ENCODE peak calls at places on chromosome 9, in six cellular contexts. W is pancreas, X is neural progenitor cell, S is foreskin keratinocyte, R is SJSA1, H is uterus. I is an unnamed sample. For H3K27me3 and H3K4me1, the result is how much of the 10 kb centered on the place peaks cover.

GRCh38 chr9:95285307-95285706 is 32.2 kb downstream of the FANCC start:
- DNase-seq in R (no peak), H (no peak), W (no peak), S (no peak), X (no peak), I (no peak)

GRCh38 chr9:111959960-111960359 is 63.3 kb downstream of the UGCG start:
- DNase-seq in R (no peak), S (peak), H (no peak), X (no peak), W (no peak), I (no peak)

GRCh38 chr9:72474676-72475075 is 46.7 kb upstream of the TMC1 start:
- DNase-seq in W (no peak), X (no peak), H (no peak), S (no peak), R (no peak), I (no peak)

GRCh38 chr9:95740217-95741004 is 135.1 kb upstream of the ERCC6L2 start:
- DNase-seq in R (peak), W (no peak), H (no peak), S (no peak), X (no peak), I (no peak)

GRCh38 chr9:127707766-127708165 is 978 bp downstream of the CFAP157 start:
- DNase-seq in W (no peak), X (no peak), H (no peak), S (no peak), R (no peak), I (peak)

GRCh38 chr9:130579738-130580463 is 524 bp downstream of the FUBP3 start:
- DNase-seq in W (no peak), S (no peak), H (no peak), R (no peak), X (peak), I (no peak)

GRCh38 chr9:137411670-137412380 is 11.1 kb downstream of the EXD3 start:
- DNase-seq in R (peak), H (peak), W (peak), X (no peak), S (peak), I (no peak)

GRCh38 chr9:78150983-78151356 is 84.9 kb upstream of the CEP78 start:
- DNase-seq in W (no peak), H (no peak), S (no peak), X (no peak), R (no peak), I (no peak)

GRCh38 chr9:109862452-109862851 is 82.5 kb downstream of the PALM2AKAP2 start:
- DNase-seq in X (no peak), W (no peak), S (no peak), R (no peak), H (no peak), I (no peak)

GRCh38 chr9:120610975-120611689 is 31.2 kb upstream of the CDK5RAP2 start:
- DNase-seq in S (peak), X (no peak), H (no peak), W (no peak), R (no peak), I (no peak)

GRCh38 chr9:15606667-15607472 is 54.0 kb downstream of the CCDC171 start:
- DNase-seq in S (peak), X (peak), R (no peak), W (no peak), H (no peak), I (no peak)

GRCh38 chr9:113609562-113610318 is 146.2 kb downstream of the RGS3 start:
- DNase-seq in W (peak), X (peak), S (no peak), R (no peak), H (peak), I (peak)

GRCh38 chr9:78365979-78366697 is 69.2 kb downstream of the PSAT1 start:
- DNase-seq in X (peak), R (no peak), H (no peak), S (no peak), W (no peak), I (no peak)

GRCh38 chr9:97934321-97935115 is 3.5 kb downstream of the HEMGN start:
- DNase-seq in W (no peak), R (no peak), H (no peak), S (no peak), X (peak), I (peak)

GRCh38 chr9:130689937-130690700 is 3.5 kb upstream of the EXOSC2 start:
- DNase-seq in S (peak), X (peak), R (peak), W (peak), H (peak), I (peak)

GRCh38 chr9:130304643-130305042 is 39.1 kb downstream of the HMCN2 start:
- DNase-seq in S (no peak), W (no peak), H (no peak), R (no peak), X (no peak), I (no peak)

GRCh38 chr9:89999534-90000370 is 394.9 kb downstream of the GADD45G start:
- DNase-seq in H (peak), R (no peak), X (no peak), S (no peak), W (peak), I (peak)

GRCh38 chr9:126419475-126419874 is 92.8 kb downstream of the MVB12B start:
- DNase-seq in X (no peak), H (no peak), W (no peak), S (no peak), R (no peak), I (no peak)

GRCh38 chr9:98108540-98109031 is 10.4 kb downstream of the TRIM14 start:
- DNase-seq in W (no peak), S (no peak), X (no peak), H (no peak), R (no peak), I (no peak)

GRCh38 chr9:94110821-94111252 is 26.6 kb downstream of the PTPDC1 start:
- DNase-seq in S (peak), W (no peak), R (no peak), H (no peak), X (no peak), I (no peak)

GRCh38 chr9:21801683-21802417 is 586 bp upstream of the MTAP start:
- DNase-seq in R (peak), S (no peak), H (peak), W (peak), X (peak), I (peak)

GRCh38 chr9:14677872-14678271 is 15.4 kb downstream of the ZDHHC21 start:
- DNase-seq in H (no peak), R (no peak), X (no peak), S (no peak), W (no peak), I (no peak)

GRCh38 chr9:78441396-78441795 is 144.5 kb downstream of the PSAT1 start:
- DNase-seq in R (no peak), X (no peak), H (no peak), S (no peak), W (no peak), I (no peak)

GRCh38 chr9:131676431-131676972 is 63.4 kb downstream of the RAPGEF1 start:
- DNase-seq in H (no peak), S (no peak), R (no peak), W (no peak), X (no peak), I (peak)

GRCh38 chr9:17588395-17588794 is 9.5 kb downstream of the SH3GL2 start:
- DNase-seq in W (no peak), H (no peak), S (no peak), X (no peak), R (no peak), I (no peak)

GRCh38 chr9:95265960-95266359 is 51.5 kb downstream of the FANCC start:
- DNase-seq in X (no peak), W (no peak), S (no peak), R (no peak), H (no peak), I (no peak)

GRCh38 chr9:19113964-19114679 is 11.4 kb upstream of the HAUS6 start:
- DNase-seq in X (no peak), S (no peak), R (no peak), H (no peak), W (no peak), I (no peak)

GRCh38 chr9:127494304-127494702 is 43.0 kb downstream of the LRSAM1 start:
- DNase-seq in X (no peak), W (no peak), R (no peak), H (no peak), S (no peak), I (no peak)

GRCh38 chr9:75633658-75634057 is 256.8 kb upstream of the PCSK5 start:
- DNase-seq in S (no peak), W (no peak), H (no peak), X (no peak), R (no peak), I (no peak)

GRCh38 chr9:6598249-6598725 is 47.2 kb downstream of the GLDC start:
- DNase-seq in H (no peak), W (no peak), X (no peak), R (no peak), S (no peak), I (no peak)

GRCh38 chr9:106874031-106874430 is 11.1 kb downstream of the ZNF462 start:
- DNase-seq in R (no peak), X (no peak), S (no peak), W (no peak), H (no peak), I (no peak)

GRCh38 chr9:83383034-83383433 is 155.2 kb downstream of the FRMD3 start:
- DNase-seq in R (no peak), W (no peak), X (no peak), H (no peak), S (no peak), I (no peak)

GRCh38 chr9:124480621-124480981 is 26.6 kb downstream of the NR5A1 start:
- DNase-seq in X (peak), S (no peak), H (no peak), R (no peak), W (no peak), I (peak)
- H3K27me3 ChIP-seq in X (under half), S (half or more), H (under half), R (under half), W (under half), I (under half)

GRCh38 chr9:124392855-124393460 is 22.3 kb downstream of the PSMB7 start:
- DNase-seq in S (peak), X (peak), H (no peak), R (peak), W (no peak), I (peak)

GRCh38 chr9:124394167-124394566 is 21.1 kb downstream of the PSMB7 start:
- DNase-seq in R (no peak), S (no peak), X (no peak), W (no peak), H (no peak), I (no peak)

GRCh38 chr9:124395826-124396225 is 19.4 kb downstream of the PSMB7 start:
- DNase-seq in S (no peak), W (no peak), H (no peak), X (no peak), R (no peak), I (no peak)

GRCh38 chr9:124392254-124392653 is 23.0 kb downstream of the PSMB7 start:
- DNase-seq in H (no peak), S (no peak), R (no peak), X (no peak), W (no peak), I (peak)

DNA sequence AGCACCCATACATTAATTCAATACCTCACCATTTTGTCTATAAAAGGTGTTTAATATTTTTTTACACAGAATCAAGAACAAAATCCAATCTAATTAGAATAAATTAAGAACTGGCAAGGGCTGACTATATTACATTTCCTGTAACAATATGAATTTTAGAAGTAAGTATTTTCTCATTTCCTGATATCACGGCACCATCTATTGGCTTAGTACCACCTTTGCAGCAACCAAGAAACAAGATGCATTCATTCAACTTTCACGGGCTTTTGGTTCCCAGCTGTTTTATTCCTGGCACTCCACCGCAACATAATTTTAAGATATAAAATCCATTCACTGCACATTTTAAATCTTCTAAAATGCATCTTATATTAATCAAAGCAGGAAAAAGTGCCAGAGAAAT is 20.6 kb downstream of the PSMB7 start:
- DNase-seq in H (no peak), W (no peak), S (no peak), X (no peak), R (no peak), I (no peak)
- H3K4me1 ChIP-seq in H (under half), W (under half), S (under half), X (half or more), R (half or more), I (under half)

GRCh38 chr9:77011973-77012817 is 7.3 kb upstream of the FOXB2 start:
- DNase-seq in S (no peak), R (no peak), X (peak), H (peak), W (peak), I (peak)

GRCh38 chr9:77013932-77014596 is 5.4 kb upstream of the FOXB2 start:
- DNase-seq in R (no peak), H (no peak), S (no peak), X (peak), W (no peak), I (peak)

GRCh38 chr9:77015291-77016048 is 4.0 kb upstream of the FOXB2 start:
- DNase-seq in X (peak), W (no peak), R (no peak), H (no peak), S (no peak), I (peak)

GRCh38 chr9:77014597-77015263 is 4.7 kb upstream of the FOXB2 start:
- DNase-seq in W (no peak), S (no peak), R (no peak), X (peak), H (no peak), I (peak)

DNA sequence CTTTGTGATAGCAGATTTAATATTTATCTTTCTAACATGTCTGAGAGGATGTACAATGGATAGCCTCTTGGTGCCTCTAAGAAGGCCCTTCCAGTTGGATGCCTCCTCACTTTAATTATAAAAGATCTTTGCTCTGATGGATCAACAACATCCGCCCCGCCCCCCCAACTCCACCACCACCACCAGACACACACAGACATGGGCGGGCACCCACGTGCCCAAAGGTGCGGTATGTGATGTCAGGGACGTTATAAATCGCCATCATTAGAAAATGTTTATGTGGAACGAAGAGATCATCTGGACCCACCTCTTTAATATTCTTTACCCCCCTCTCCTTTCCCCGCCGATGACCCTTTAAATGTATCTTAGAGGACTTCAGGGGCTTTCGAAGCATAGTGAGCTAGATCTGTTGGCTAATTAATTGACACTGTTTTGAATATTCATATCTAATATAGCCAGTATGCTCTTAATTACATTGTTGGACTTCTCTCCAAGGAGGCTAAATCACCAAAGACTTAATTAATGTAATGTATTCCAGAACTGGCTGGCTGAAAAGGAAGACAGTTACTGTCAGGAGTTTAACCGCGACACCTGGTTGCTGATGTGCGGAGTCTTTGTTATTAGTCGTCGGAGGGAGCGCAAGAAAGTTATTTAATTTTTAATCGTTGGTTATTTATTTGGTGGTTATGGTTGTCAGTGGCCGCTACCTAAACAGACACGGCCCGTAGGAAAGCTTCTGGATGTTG is 6.1 kb upstream of the FOXB2 start:
- DNase-seq in H (no peak), X (peak), S (no peak), R (no peak), W (no peak), I (no peak)
- H3K27me3 ChIP-seq in H (under half), X (half or more), S (half or more), R (under half), W (under half), I (half or more)

GRCh38 chr9:134379774-134380431 is 53.6 kb downstream of the RXRA start:
- DNase-seq in S (no peak), H (no peak), X (no peak), W (peak), R (peak), I (no peak)
- H3K4me1 ChIP-seq in S (under half), H (under half), X (under half), W (under half), R (half or more), I (under half)

DNA sequence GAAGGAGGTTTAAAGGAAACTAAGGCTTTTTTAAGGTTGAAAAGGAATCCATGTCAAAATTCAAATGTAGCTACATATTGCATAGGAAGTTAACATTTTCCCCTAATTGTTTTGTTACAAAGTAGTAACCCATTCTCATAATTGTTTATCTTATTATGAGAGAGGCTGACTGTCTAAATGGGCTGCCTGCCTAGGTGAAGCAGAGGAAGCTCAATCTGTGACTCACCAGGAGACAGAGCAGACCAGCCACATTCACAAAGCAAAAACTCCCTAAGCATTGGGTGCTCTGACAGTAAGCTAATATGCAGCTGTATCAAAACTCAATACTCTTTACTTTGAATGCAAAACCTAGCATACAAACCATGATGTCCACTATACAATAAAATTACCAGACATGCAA is 208.5 kb downstream of the ROR2 start:
- DNase-seq in S (peak), H (no peak), W (no peak), X (no peak), R (no peak), I (no peak)
- H3K27me3 ChIP-seq in S (under half), H (under half), W (under half), X (under half), R (under half), I (under half)